ENCODE peak calls at places on chromosomes 1 and 21, in six cellular contexts. One of them, this sample, is unnamed.

GRCh38 chr1:212271823-212272498 is 13.2 kb upstream of the PPP2R5A start:
- DNase-seq in A549: no peak
- DNase-seq in HepG2: no peak
- DNase-seq in endothelial cell of umbilical vein: no peak
- DNase-seq in K562: no peak
- DNase-seq in GM12878: no peak
- DNase-seq in this sample: no peak

GRCh38 chr1:56448937-56449336 is 130.4 kb downstream of the PLPP3 start:
- DNase-seq in K562: no peak
- DNase-seq in HepG2: peak
- DNase-seq in A549: peak
- DNase-seq in endothelial cell of umbilical vein: peak
- DNase-seq in GM12878: no peak
- DNase-seq in this sample: no peak

GRCh38 chr1:54340876-54341275 is 65.3 kb downstream of the SSBP3 start:
- DNase-seq in GM12878: no peak
- DNase-seq in A549: no peak
- DNase-seq in endothelial cell of umbilical vein: no peak
- DNase-seq in K562: no peak
- DNase-seq in HepG2: no peak
- DNase-seq in this sample: no peak

GRCh38 chr1:8666394-8667167 is 150.9 kb downstream of the RERE start:
- DNase-seq in HepG2: no peak
- DNase-seq in GM12878: no peak
- DNase-seq in K562: no peak
- DNase-seq in A549: no peak
- DNase-seq in endothelial cell of umbilical vein: peak
- DNase-seq in this sample: no peak

GRCh38 chr1:156749429-156750118 is 1.9 kb downstream of the HDGF start:
- DNase-seq in K562: no peak
- DNase-seq in HepG2: peak
- DNase-seq in endothelial cell of umbilical vein: no peak
- DNase-seq in GM12878: no peak
- DNase-seq in A549: no peak
- DNase-seq in this sample: peak

GRCh38 chr1:162284206-162284955 is 92.3 kb downstream of the SPATA46 start:
- DNase-seq in endothelial cell of umbilical vein: peak
- DNase-seq in A549: no peak
- DNase-seq in K562: no peak
- DNase-seq in HepG2: no peak
- DNase-seq in GM12878: no peak
- DNase-seq in this sample: no peak

GRCh38 chr1:45499415-45499769 is 481 bp downstream of the CCDC163 start:
- DNase-seq in K562: no peak
- DNase-seq in GM12878: no peak
- DNase-seq in endothelial cell of umbilical vein: peak
- DNase-seq in HepG2: no peak
- DNase-seq in A549: no peak
- DNase-seq in this sample: no peak

GRCh38 chr1:44105810-44106209 is 12.8 kb upstream of the KLF17 start:
- DNase-seq in K562: no peak
- DNase-seq in HepG2: no peak
- DNase-seq in endothelial cell of umbilical vein: no peak
- DNase-seq in GM12878: no peak
- DNase-seq in A549: no peak
- DNase-seq in this sample: no peak

GRCh38 chr1:83692524-83693336 is 306.2 kb downstream of the TTLL7 start:
- DNase-seq in GM12878: peak
- DNase-seq in endothelial cell of umbilical vein: peak
- DNase-seq in A549: no peak
- DNase-seq in HepG2: peak
- DNase-seq in K562: no peak
- DNase-seq in this sample: no peak

GRCh38 chr1:18528616-18529015 is 47.9 kb downstream of the KLHDC7A start:
- DNase-seq in K562: no peak
- DNase-seq in A549: no peak
- DNase-seq in GM12878: no peak
- DNase-seq in endothelial cell of umbilical vein: no peak
- DNase-seq in HepG2: no peak
- DNase-seq in this sample: no peak

GRCh38 chr21:39852726-39853510 is 14.3 kb upstream of the PCP4 start:
- DNase-seq in HepG2: no peak
- DNase-seq in endothelial cell of umbilical vein: no peak
- DNase-seq in K562: no peak
- DNase-seq in A549: no peak
- DNase-seq in GM12878: no peak
- DNase-seq in this sample: no peak

GRCh38 chr1:30111431-30111830 is 612.0 kb downstream of the MATN1 start:
- DNase-seq in A549: peak
- DNase-seq in endothelial cell of umbilical vein: peak
- DNase-seq in GM12878: no peak
- DNase-seq in HepG2: peak
- DNase-seq in K562: peak
- DNase-seq in this sample: peak

DNA sequence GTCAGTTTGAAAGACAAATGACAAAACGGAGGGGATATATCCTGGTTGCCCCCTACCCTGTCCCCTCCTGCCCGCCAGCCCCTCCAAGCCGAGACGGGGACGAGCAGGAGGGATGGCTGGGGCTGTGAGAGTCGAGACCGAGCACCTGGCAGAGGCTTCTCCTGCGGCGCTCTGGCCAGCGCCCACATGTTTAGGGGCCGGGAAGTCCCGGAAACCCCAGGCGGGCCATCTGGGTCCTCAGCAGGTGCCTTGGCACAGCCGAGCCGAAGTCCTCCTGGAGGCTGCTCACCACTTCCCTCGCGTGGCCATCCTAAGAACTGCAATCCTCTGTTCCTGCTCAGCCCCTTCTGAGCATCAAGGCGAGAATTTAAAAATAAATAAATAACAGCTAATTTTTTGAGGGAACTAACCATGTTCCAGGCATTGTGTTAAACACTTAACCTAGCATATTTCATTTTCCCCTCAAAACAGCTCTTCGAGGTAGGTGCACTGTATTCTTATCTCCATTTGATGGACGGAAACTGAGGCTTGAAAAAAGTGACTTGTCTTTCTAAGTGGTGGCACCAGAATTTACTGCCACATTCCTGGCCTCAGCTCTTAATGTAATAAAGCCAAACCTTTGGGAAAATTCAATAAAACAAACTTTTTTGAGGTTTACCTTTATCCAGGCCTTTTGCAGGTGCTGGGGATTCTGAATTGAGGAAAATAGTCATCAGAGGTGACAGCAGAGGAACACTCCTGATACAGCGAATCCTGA is 3.5 kb upstream of the RIMS3 start:
- DNase-seq in HepG2: peak
- DNase-seq in A549: peak
- DNase-seq in endothelial cell of umbilical vein: peak
- DNase-seq in K562: peak
- DNase-seq in GM12878: peak
- DNase-seq in this sample: peak
- TF ChIP-seq MYC in HepG2: no peak
- TF ChIP-seq MYC in A549: no peak
- TF ChIP-seq MYC in endothelial cell of umbilical vein: no peak
- TF ChIP-seq MYC in K562: no peak
- TF ChIP-seq MYC in GM12878: no peak
- TF ChIP-seq MYC in this sample: no peak

GRCh38 chr1:28914228-28915035 is at the start of gene EPB41:
- DNase-seq in A549: peak
- DNase-seq in K562: peak
- DNase-seq in endothelial cell of umbilical vein: peak
- DNase-seq in GM12878: peak
- DNase-seq in HepG2: peak
- DNase-seq in this sample: peak

GRCh38 chr1:28905921-28906666 is 8.3 kb upstream of the EPB41 start:
- DNase-seq in GM12878: no peak
- DNase-seq in A549: no peak
- DNase-seq in endothelial cell of umbilical vein: no peak
- DNase-seq in K562: no peak
- DNase-seq in HepG2: no peak
- DNase-seq in this sample: no peak

GRCh38 chr1:28913786-28914227 is 562 bp upstream of the EPB41 start:
- DNase-seq in A549: no peak
- DNase-seq in endothelial cell of umbilical vein: no peak
- DNase-seq in HepG2: no peak
- DNase-seq in K562: no peak
- DNase-seq in GM12878: no peak
- DNase-seq in this sample: no peak

GRCh38 chr1:28909198-28909597 is 5.2 kb upstream of the EPB41 start:
- DNase-seq in GM12878: no peak
- DNase-seq in HepG2: no peak
- DNase-seq in K562: no peak
- DNase-seq in A549: no peak
- DNase-seq in endothelial cell of umbilical vein: no peak
- DNase-seq in this sample: no peak

GRCh38 chr1:28910379-28911125 is 3.8 kb upstream of the EPB41 start:
- DNase-seq in GM12878: no peak
- DNase-seq in K562: no peak
- DNase-seq in HepG2: no peak
- DNase-seq in endothelial cell of umbilical vein: no peak
- DNase-seq in A549: no peak
- DNase-seq in this sample: no peak
- TF ChIP-seq MYC in GM12878: no peak
- TF ChIP-seq MYC in K562: no peak
- TF ChIP-seq MYC in HepG2: no peak
- TF ChIP-seq MYC in endothelial cell of umbilical vein: no peak
- TF ChIP-seq MYC in A549: no peak
- TF ChIP-seq MYC in this sample: no peak

DNA sequence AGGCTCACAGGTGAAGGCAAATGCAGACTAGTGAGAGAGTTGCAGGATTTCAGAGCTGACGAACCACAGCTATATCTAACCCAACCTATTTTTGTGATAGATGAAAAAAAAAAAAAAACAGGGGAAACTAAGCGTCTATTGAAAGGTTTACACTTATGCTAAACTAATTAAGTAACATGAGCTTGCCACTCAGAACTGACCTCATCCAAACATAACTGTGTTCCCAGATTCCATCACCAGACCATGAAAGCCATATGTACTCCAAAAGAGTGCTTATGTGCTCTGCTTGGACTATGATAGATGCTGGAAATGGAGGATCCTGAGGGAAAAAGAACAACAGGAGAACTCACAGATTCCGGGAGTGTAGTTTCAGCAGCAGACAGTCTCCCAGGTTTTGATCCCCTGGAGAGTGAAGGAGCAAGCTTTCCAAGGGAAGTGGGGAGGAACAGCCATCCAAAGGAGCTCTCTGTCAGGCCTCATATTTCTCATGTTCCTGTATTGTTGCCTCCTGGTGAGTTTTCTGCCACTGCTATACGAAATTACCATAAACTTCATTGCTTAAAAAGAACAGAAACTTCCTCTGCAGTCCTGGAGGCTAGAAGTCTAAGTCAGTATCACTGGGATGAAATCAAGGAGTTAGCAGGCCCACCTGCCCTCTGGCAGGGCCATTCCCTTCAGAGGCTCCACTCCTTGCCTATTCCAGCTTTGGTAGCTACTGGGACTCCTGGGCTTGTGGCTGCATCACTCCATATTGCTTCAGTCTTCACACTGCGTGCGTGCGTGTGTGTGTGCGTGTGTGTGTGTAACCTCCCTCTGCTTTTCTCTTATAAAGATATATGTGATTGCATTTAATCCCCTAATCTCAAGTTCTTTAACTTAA is 38.1 kb downstream of the NIBAN1 start:
- DNase-seq in K562: no peak
- DNase-seq in endothelial cell of umbilical vein: no peak
- DNase-seq in A549: no peak
- DNase-seq in HepG2: no peak
- DNase-seq in GM12878: no peak
- DNase-seq in this sample: no peak
- TF ChIP-seq MYC in K562: no peak
- TF ChIP-seq MYC in endothelial cell of umbilical vein: no peak
- TF ChIP-seq MYC in A549: no peak
- TF ChIP-seq MYC in HepG2: no peak
- TF ChIP-seq MYC in GM12878: no peak
- TF ChIP-seq MYC in this sample: no peak

GRCh38 chr1:153626929-153627796 is at the start of gene S100A13:
- DNase-seq in K562: peak
- DNase-seq in GM12878: no peak
- DNase-seq in endothelial cell of umbilical vein: peak
- DNase-seq in A549: peak
- DNase-seq in HepG2: peak
- DNase-seq in this sample: peak
- TF ChIP-seq MYC in K562: peak
- TF ChIP-seq MYC in GM12878: no peak
- TF ChIP-seq MYC in endothelial cell of umbilical vein: no peak
- TF ChIP-seq MYC in A549: peak
- TF ChIP-seq MYC in HepG2: no peak
- TF ChIP-seq MYC in this sample: no peak

GRCh38 chr21:44569861-44570517 is 3.5 kb upstream of the KRTAP10-4 start:
- DNase-seq in HepG2: no peak
- DNase-seq in A549: no peak
- DNase-seq in GM12878: no peak
- DNase-seq in endothelial cell of umbilical vein: no peak
- DNase-seq in K562: no peak
- DNase-seq in this sample: no peak
- TF ChIP-seq MYC in HepG2: no peak
- TF ChIP-seq MYC in A549: no peak
- TF ChIP-seq MYC in GM12878: no peak
- TF ChIP-seq MYC in endothelial cell of umbilical vein: no peak
- TF ChIP-seq MYC in K562: no peak
- TF ChIP-seq MYC in this sample: no peak

GRCh38 chr1:220062629-220063028 is 16.3 kb upstream of the EPRS1 start:
- DNase-seq in K562: no peak
- DNase-seq in A549: no peak
- DNase-seq in endothelial cell of umbilical vein: no peak
- DNase-seq in GM12878: no peak
- DNase-seq in HepG2: no peak
- DNase-seq in this sample: no peak

GRCh38 chr1:220067246-220068204 is 21.2 kb upstream of the EPRS1 start:
- DNase-seq in K562: no peak
- DNase-seq in HepG2: no peak
- DNase-seq in endothelial cell of umbilical vein: no peak
- DNase-seq in GM12878: no peak
- DNase-seq in A549: no peak
- DNase-seq in this sample: no peak
- TF ChIP-seq MYC in K562: no peak
- TF ChIP-seq MYC in HepG2: no peak
- TF ChIP-seq MYC in endothelial cell of umbilical vein: no peak
- TF ChIP-seq MYC in GM12878: no peak
- TF ChIP-seq MYC in A549: no peak
- TF ChIP-seq MYC in this sample: no peak

DNA sequence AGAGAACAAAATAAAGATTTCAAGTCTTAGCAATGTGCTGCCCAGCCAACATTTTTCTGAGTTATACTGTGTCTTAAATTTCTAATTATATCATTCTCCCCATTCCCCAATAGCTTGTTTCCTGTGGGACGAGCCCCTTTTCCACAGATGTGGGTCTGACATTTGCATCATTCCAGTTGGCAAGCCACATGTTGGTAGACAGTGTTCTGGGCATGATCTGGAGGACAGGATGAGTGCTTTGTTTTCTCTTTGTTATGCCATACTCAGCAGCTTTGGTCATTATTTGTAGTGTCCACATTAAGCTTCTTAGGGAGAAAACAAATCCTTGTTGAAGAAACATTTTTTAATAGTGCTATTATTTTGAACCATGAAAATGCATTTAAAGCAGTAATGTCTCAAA is 32.9 kb downstream of the MTARC1 start:
- DNase-seq in GM12878: no peak
- DNase-seq in A549: no peak
- DNase-seq in K562: no peak
- DNase-seq in endothelial cell of umbilical vein: no peak
- DNase-seq in HepG2: no peak
- DNase-seq in this sample: no peak
- TF ChIP-seq MYC in GM12878: no peak
- TF ChIP-seq MYC in A549: no peak
- TF ChIP-seq MYC in K562: no peak
- TF ChIP-seq MYC in endothelial cell of umbilical vein: no peak
- TF ChIP-seq MYC in HepG2: no peak
- TF ChIP-seq MYC in this sample: no peak

GRCh38 chr1:114295321-114295720 is 141.7 kb upstream of the SYT6 start:
- DNase-seq in K562: no peak
- DNase-seq in endothelial cell of umbilical vein: no peak
- DNase-seq in A549: no peak
- DNase-seq in GM12878: no peak
- DNase-seq in HepG2: no peak
- DNase-seq in this sample: no peak
- TF ChIP-seq MYC in K562: no peak
- TF ChIP-seq MYC in endothelial cell of umbilical vein: no peak
- TF ChIP-seq MYC in A549: no peak
- TF ChIP-seq MYC in GM12878: no peak
- TF ChIP-seq MYC in HepG2: no peak
- TF ChIP-seq MYC in this sample: no peak

This sample was measured in NB4.